ENCODE peak calls at places on chromosome 3, in four cellular contexts. S, P, Y and G are unnamed samples.

GRCh38 chr3:152961323-152961722 is 126.4 kb downstream of the P2RY1 start:
- DNase-seq in S (peak), P (peak), Y (peak), G (peak)

GRCh38 chr3:87167634-87168456 is 59.3 kb upstream of the CHMP2B start:
- DNase-seq in S (peak), P (peak), Y (peak), G (peak)

GRCh38 chr3:183460059-183461052 is 31.9 kb upstream of the MCF2L2 start:
- DNase-seq in S (no peak), P (no peak), Y (no peak), G (no peak)

GRCh38 chr3:138459619-138460535 is 25.5 kb downstream of the ESYT3 start:
- DNase-seq in S (no peak), P (no peak), Y (no peak), G (no peak)

GRCh38 chr3:133477497-133477896 is 77.6 kb downstream of the BFSP2 start:
- DNase-seq in S (no peak), P (no peak), Y (no peak), G (no peak)

GRCh38 chr3:149288655-149289054 is 44.8 kb downstream of the TM4SF18 start:
- DNase-seq in S (no peak), P (no peak), Y (no peak), G (no peak)

GRCh38 chr3:12180218-12180617 is 21.5 kb upstream of the TIMP4 start:
- DNase-seq in S (peak), P (no peak), Y (no peak), G (peak)

GRCh38 chr3:102038477-102039142 is 189.3 kb downstream of the NFKBIZ start:
- DNase-seq in S (no peak), P (no peak), Y (no peak), G (no peak)

GRCh38 chr3:72100626-72101187 is 315.8 kb upstream of the PROK2 start:
- DNase-seq in S (peak), P (no peak), Y (peak), G (peak)

GRCh38 chr3:48426401-48426909 is 3.4 kb downstream of the PLXNB1 start:
- DNase-seq in S (peak), P (no peak), Y (no peak), G (no peak)

GRCh38 chr3:10702961-10703740 is 112.9 kb upstream of the SLC6A11 start:
- DNase-seq in S (peak), P (no peak), Y (peak), G (no peak)

GRCh38 chr3:17481116-17481515 is 261.3 kb downstream of the TBC1D5 start:
- DNase-seq in S (no peak), P (no peak), Y (no peak), G (no peak)
- TF ChIP-seq MXI1 in S (no peak), P (no peak), Y (no peak), G (no peak)

DNA sequence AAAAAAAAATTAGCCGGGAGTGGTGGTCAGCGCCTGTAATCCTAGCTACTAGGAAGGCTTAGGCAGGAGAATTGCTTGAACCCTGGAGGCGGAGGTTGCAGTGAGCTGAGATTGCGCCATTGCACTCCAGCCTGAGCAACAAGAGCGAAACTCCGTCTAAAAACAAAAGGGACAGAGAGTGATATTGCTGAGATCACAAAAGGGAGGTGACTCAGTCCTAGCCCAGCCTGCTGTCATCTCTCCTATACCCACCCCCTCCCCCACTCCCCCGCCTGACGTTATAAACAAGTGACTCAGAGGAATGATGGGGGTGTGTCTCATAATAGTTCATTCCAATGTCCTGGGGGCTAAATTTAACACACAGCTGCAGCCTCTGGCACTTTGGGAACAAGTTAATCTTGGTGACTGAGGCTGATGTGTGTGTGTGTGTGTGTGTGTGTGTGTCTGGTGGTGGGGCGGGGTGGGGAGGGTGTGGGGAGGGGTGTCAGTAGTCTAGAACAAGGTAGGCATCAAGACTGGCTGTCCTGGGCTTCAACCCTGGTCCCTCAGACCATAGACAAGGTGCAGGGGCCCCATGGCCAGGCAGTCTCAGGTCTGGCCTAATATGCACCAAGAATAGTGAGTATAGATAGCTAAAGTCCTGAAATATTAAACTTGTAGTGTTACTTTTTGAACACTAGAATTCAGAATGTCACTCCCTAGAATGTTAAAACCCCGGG is 1.3 kb upstream of the KLHL40 start:
- DNase-seq in S (no peak), P (peak), Y (peak), G (peak)
- TF ChIP-seq MXI1 in S (no peak), P (no peak), Y (no peak), G (no peak)

GRCh38 chr3:17638351-17638750 is 104.1 kb downstream of the TBC1D5 start:
- DNase-seq in S (no peak), P (no peak), Y (no peak), G (peak)
- TF ChIP-seq MXI1 in S (no peak), P (no peak), Y (no peak), G (no peak)

GRCh38 chr3:122030381-122031122 is 8.5 kb upstream of the ILDR1 start:
- DNase-seq in S (no peak), P (no peak), Y (no peak), G (peak)

GRCh38 chr3:122031123-122031468 is 9.0 kb upstream of the ILDR1 start:
- DNase-seq in S (no peak), P (no peak), Y (no peak), G (no peak)

GRCh38 chr3:122033018-122033417 is 11.0 kb upstream of the ILDR1 start:
- DNase-seq in S (no peak), P (no peak), Y (no peak), G (no peak)
- TF ChIP-seq MXI1 in S (no peak), P (no peak), Y (no peak), G (no peak)

DNA sequence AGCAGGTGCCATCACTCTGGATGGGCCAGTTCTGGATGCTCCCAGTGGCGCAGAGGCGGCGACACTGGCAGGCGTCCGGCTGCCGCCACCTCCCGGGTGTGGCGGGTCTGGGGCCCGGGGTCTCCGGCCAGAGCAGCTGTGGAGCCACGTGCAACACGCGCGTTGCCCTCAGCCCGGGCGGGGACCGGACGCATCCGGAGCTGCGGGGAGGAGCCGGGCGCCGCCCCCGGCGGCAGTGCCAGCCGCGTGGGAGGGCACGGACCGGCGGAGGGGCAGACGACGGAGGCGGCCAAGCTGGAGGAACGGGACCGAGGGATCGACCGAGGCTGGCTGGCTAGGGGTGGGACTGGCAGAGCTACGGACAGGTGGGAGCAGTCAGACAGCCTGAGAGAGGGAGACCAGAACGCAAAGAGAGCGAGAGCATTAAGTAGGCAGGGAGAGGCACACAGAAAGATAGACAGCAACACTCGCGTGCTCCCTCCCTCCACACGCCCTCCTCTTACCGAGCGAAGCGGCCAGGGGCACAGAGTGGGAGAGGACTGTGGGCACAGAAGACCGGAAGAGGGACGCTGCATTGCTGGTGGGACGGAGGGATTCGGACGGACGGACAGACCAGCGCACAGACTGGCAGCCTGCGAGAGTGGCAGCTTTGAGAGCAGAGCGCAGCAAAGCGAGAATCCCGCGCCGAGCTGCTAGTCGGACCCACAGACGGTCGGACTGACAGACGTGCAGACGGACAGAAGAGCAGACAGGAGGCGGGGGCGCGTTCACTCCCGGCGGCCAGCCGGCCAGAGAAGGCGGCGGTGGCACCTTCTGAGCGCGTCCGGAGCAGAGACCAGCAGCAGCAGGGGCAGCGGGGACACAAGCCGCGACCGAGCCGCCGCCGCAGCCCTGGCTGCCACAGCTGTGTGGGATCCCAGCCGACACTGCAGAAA is at the start of gene ARPP21:
- DNase-seq in S (peak), P (no peak), Y (no peak), G (no peak)
- TF ChIP-seq MXI1 in S (peak), P (no peak), Y (no peak), G (no peak)

DNA sequence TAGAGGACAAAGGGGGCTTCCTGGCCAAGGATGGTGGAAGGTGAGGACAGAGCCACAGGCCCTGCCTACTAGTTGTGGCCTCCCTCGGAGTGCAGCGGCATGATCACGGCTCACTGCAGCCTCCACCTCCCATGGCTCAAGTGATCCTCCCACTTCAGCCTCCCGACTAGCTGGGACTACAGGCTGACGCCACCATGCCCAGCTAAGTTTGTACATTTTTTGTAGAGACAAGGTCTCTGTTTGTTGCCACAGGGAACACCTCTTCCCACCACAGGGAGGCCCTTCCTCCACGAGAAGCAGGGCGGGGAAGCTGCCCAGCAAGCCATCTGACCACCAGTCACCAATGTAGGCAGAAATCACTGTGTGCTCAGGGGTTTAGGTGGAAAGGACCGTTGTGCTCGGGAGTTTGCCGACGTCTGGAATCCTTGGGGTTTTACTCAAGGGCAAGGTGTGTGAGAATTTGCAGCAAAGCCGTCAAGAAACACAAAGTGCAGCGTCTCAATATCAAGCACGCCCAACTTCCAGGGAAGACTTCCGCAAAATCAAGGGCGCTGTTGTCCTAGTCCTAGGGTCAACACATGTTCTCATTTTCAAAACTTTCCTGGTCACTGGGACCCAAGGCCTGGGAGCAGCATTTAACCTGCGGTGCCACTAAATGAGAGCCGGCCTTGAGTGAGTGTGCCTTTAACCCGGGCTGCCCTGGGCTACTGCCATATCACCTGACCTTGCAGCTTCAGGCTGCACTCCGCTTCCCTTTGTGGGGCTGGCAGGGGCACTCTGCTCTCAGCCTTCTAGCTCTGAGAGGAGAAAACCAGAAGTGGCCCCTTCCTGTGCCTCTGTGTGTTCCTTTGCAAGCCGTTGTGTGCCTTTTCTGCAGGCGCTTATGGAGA is 65.7 kb downstream of the SLC12A8 start:
- DNase-seq in S (no peak), P (no peak), Y (no peak), G (no peak)
- TF ChIP-seq MXI1 in S (no peak), P (no peak), Y (no peak), G (no peak)